ENCODE peak calls at places on chromosomes 1 and 21, in five cellular contexts. T is cardiac muscle cell, D is RWPE2, E is spleen, N is right lobe of liver. V is an unnamed sample. For H3K4me1, the result is how much of the 10 kb centered on the place peaks cover.

GRCh38 chr1:229031491-229032341 is 239.2 kb upstream of the RAB4A start:
- DNase-seq in N (no peak), D (no peak), E (no peak), T (no peak), V (no peak)

GRCh38 chr1:85550784-85551516 is 29.6 kb upstream of the CCN1 start:
- DNase-seq in D (no peak), E (no peak), T (no peak), N (no peak), V (no peak)

GRCh38 chr1:212203611-212204010 is 81.6 kb upstream of the PPP2R5A start:
- DNase-seq in T (no peak), D (no peak), E (no peak), N (no peak), V (no peak)

GRCh38 chr1:148318123-148318899 is 164.8 kb downstream of the PPIAL4G start:
- DNase-seq in E (peak), N (no peak), T (no peak), D (no peak), V (peak)

GRCh38 chr1:68495532-68495931 is 1.4 kb downstream of the DEPDC1 start:
- DNase-seq in D (no peak), T (no peak), N (no peak), E (no peak), V (no peak)

GRCh38 chr1:40057310-40058030 is 16.9 kb downstream of the CAP1 start:
- DNase-seq in E (no peak), D (no peak), N (no peak), T (no peak), V (no peak)

GRCh38 chr1:178310685-178311105 is 186.1 kb downstream of the CLEC20A start:
- DNase-seq in N (no peak), E (no peak), T (peak), D (no peak), V (no peak)

GRCh38 chr1:186306533-186306932 is 68.5 kb downstream of the TPR start:
- DNase-seq in T (no peak), N (no peak), E (no peak), D (no peak), V (no peak)

GRCh38 chr1:156319664-156320063 is 18.4 kb downstream of the CCT3 start:
- DNase-seq in E (no peak), D (no peak), T (peak), N (no peak), V (no peak)

GRCh38 chr1:241749924-241750695 is 97.9 kb upstream of the EXO1 start:
- DNase-seq in E (no peak), N (no peak), D (no peak), T (no peak), V (no peak)

GRCh38 chr1:236762410-236762809 is 32.7 kb upstream of the MTR start:
- DNase-seq in T (no peak), D (no peak), N (no peak), E (no peak), V (no peak)

GRCh38 chr1:5621692-5622091 is 370.5 kb downstream of the NPHP4 start:
- DNase-seq in N (no peak), E (no peak), T (no peak), D (peak), V (no peak)

GRCh38 chr1:5619469-5619868 is 372.8 kb downstream of the NPHP4 start:
- DNase-seq in T (no peak), E (no peak), N (no peak), D (no peak), V (no peak)

GRCh38 chr1:5622412-5622811 is 369.8 kb downstream of the NPHP4 start:
- DNase-seq in D (no peak), E (no peak), T (no peak), N (no peak), V (no peak)

GRCh38 chr1:5620418-5620817 is 371.8 kb downstream of the NPHP4 start:
- DNase-seq in E (no peak), D (no peak), N (no peak), T (no peak), V (no peak)

DNA sequence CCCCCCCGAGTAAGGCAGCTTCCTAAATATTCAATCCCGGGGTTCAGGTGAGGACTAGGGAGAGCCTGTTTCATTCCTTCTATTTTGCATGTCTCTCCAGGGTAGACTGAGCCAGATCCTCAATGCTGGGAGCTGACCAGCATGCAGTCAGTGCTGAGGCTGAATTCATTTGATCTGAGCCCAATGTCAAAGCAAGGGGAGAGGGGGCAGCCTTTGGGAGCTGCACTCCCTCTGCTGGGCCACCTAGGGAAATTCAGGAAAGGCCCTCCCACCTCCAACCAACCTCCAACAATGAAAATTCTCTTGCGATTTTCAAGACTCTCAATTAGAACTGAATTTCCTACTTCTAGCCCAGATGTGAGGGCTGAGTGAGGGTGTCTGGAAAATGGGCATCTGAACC is 371.2 kb downstream of the NPHP4 start:
- DNase-seq in N (no peak), E (no peak), T (peak), D (peak), V (no peak)
- TF ChIP-seq CTCF in N (peak), E (no peak), T (no peak), D (peak), V (peak)

DNA sequence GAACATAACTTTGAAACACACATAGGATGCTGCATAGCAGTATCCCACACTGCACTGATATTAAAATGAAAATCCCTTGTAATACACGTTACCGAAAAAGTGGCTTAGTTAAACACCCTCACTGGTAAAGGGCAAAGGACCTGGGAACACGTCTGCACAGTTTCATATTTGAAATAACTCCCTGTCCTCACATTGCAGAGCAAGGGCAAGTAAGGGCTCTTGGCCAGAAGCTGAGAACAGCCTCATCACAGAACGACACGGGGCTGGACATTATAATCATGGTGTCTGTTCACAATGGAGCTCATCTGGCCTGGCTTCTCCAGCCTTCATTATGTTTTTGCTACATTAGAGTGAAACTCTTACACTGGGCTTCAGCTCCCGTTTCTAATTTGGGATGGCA is 207.0 kb downstream of the PCP4 start:
- DNase-seq in E (no peak), T (peak), D (no peak), N (no peak), V (no peak)
- H3K4me3 ChIP-seq in E (no peak), T (no peak), D (no peak), N (no peak), V (no peak)

GRCh38 chr1:8529901-8530300 is 212.0 kb downstream of the SLC45A1 start:
- DNase-seq in T (no peak), D (no peak), E (no peak), N (no peak), V (no peak)
- H3K4me1 ChIP-seq in T (under half), D (under half), E (under half), N (under half), V (under half)

DNA sequence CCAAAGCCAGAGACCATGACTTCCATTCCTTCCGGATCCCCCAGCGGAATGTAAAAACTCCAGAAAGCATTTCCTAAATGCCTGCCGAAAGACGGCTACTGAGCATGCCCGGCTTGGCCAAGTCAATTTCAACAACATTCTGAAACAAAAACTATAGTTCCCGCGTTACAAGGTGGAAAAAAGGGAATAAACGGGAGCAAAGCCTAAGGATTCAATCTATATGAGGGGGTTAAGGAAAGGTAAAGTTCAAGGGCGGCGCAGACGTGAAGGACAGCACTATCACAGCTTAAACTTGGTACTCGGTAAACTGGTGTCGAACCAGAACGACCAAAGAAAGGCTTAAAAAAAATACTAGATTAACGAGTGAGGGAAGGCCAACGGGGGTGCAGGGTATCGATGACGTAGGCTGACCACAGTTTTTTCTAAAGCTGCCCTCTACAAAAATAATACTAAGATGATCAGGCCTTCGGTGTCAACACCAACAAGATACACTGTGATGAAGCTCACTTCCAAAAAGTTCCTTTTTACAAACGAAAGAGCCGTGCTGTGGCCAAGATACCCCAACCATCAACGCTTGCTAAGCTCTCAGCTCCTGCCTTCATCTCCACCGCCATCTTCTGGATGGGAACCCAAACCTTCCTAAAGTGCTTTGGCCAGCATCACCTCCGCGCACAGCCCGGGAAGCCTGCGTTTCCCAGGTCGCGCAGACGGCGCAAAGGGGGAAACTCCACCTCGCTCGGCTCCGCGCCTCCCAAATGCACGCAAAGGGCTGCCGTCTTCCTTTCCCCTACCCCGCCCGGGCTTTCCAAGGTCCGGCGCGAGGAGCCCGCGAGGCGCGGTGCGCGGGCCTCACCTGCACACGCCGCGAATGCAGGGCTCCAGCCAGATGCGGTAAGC is 730 bp downstream of the USP48 start:
- DNase-seq in D (no peak), T (peak), E (no peak), N (peak), V (peak)
- TF ChIP-seq CTCF in D (peak), T (peak), E (no peak), N (peak), V (peak)

DNA sequence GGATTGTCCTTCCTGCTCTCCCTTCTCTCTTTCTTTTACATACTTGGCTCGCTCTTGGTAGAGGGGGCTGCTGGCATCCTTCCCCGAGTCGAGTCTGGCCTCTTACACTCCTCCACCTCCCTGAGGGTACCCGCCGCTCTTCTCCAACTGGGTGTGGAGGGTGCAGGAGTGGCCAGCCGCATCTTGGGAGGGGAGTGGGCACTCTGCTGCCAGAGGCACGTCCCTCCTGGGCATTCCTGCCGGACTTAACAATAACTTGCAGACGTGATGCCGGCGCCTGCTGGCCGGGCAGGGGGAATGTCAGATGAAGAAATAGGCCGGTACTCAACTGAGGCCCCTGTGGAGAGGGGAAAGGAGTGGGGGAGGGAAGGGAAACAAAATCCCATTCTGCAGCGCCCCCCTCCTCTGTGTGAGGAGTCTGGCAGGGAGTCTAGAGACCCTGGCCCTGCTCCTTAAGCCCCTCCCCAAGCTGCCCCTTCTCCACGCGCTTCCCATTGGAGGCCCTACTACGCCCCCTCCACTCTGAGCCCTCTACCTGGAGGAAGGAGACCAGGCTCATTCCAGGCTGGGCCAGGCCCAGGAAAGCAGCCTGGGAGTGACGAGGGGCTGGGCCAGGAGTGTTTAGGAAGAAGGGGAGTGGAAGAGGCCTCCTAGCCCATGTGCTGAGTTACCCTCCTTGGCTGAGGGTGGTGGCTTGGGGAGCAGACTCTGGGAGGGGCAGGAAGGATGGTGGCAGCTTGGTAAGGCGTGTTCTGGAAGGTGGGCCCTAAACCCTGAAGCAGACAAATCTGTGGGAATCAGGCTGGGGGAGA is 1.8 kb downstream of the ATP2B4 start:
- DNase-seq in D (peak), N (no peak), E (peak), T (peak), V (peak)
- H3K4me3 ChIP-seq in D (peak), N (peak), E (peak), T (peak), V (peak)

GRCh38 chr1:201655910-201656669 is 117.2 kb downstream of the NAV1 start:
- DNase-seq in N (no peak), D (no peak), E (no peak), T (no peak), V (no peak)
- H3K4me1 ChIP-seq in N (under half), D (under half), E (under half), T (under half), V (under half)

GRCh38 chr1:202343652-202344349 is 2.1 kb upstream of the UBE2T start:
- DNase-seq in E (no peak), D (no peak), T (peak), N (no peak), V (no peak)

GRCh38 chr1:202349263-202349928 is 897 bp downstream of the PPP1R12B start:
- DNase-seq in D (no peak), T (peak), E (no peak), N (no peak), V (no peak)

GRCh38 chr1:202348005-202348508 is 442 bp upstream of the PPP1R12B start:
- DNase-seq in D (no peak), T (no peak), N (no peak), E (no peak), V (no peak)

GRCh38 chr1:202351725-202352124 is 3.2 kb downstream of the PPP1R12B start:
- DNase-seq in N (no peak), T (peak), D (no peak), E (no peak), V (no peak)

GRCh38 chr1:202348509-202349262 is at the start of gene PPP1R12B:
- DNase-seq in T (peak), N (peak), D (peak), E (peak), V (peak)
- TF ChIP-seq CTCF in T (no peak), N (no peak), D (no peak), E (no peak), V (no peak)

GRCh38 chr1:1406821-1407100 is 332 bp downstream of the MRPL20 start:
- DNase-seq in T (no peak), E (no peak), D (no peak), N (no peak), V (no peak)

GRCh38 chr1:1407957-1408318 is 845 bp upstream of the MRPL20 start:
- DNase-seq in E (no peak), T (no peak), N (no peak), D (no peak), V (no peak)

GRCh38 chr1:1403543-1404112 is 3.5 kb downstream of the MRPL20 start:
- DNase-seq in E (no peak), N (no peak), T (no peak), D (no peak), V (no peak)

GRCh38 chr1:1406101-1406820 is 832 bp downstream of the MRPL20 start:
- DNase-seq in N (no peak), D (no peak), T (no peak), E (peak), V (no peak)

GRCh38 chr1:1407101-1407956 is at the start of gene MRPL20:
- DNase-seq in N (peak), E (peak), T (peak), D (peak), V (peak)
- H3K4me3 ChIP-seq in N (peak), E (peak), T (peak), D (peak), V (peak)

DNA sequence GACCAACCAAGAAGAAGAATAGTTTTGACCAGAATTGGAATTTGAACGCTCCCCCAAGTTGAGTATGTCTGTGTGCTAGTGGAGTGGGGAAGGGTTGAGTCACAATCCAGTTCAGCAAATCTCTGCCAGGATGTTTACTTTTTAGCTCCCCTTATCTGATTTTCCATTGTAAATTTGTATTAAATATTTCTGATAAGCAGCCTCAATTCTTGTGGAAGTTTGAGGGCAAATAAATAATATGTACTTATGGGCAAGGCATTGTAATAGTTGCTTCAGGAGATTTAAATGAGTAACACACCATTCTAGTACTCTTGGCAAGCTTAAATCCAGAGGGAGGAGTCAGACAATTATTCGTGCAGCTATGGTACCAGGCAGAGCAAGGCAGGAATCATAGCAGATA is 14.4 kb downstream of the CXADR start:
- DNase-seq in T (no peak), N (no peak), E (no peak), D (no peak), V (no peak)
- H3K4me1 ChIP-seq in T (under half), N (under half), E (under half), D (under half), V (under half)

DNA sequence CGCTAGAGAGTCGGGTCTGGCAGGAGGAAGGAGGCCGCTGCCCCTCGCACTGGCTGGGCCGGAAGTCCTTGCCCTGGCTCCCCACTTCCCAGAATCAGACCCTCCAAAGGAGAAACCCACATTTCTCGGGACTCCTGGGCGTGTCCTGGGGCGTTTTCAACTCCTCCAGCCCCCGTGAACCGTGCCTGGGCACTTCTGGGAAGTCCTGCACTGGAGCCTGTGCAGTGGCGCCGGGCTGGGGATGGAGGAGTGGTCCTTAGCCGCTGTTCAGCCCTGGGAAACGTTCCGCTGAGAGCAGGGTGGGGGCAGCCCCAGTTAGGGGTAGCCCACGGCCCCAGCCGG is 3.0 kb downstream of the IGSF21 start:
- DNase-seq in E (no peak), N (no peak), T (no peak), D (no peak), V (no peak)
- TF ChIP-seq CTCF in E (no peak), N (peak), T (no peak), D (no peak), V (no peak)